ENCODE peak calls at places on chromosomes 3 and 15, in four cellular contexts. One of them, this sample, is unnamed.

GRCh38 chr3:150409527-150410310 is 1.6 kb downstream of the TSC22D2 start:
- DNase-seq in kidney tubule cell: peak
- DNase-seq in ELF-1: peak
- DNase-seq in transverse colon: peak
- DNase-seq in this sample: peak

GRCh38 chr15:82771789-82772607 is 33.9 kb downstream of the FSD2 start:
- DNase-seq in kidney tubule cell: no peak
- DNase-seq in ELF-1: no peak
- DNase-seq in transverse colon: no peak
- DNase-seq in this sample: no peak

GRCh38 chr15:54280726-54281125 is 302.5 kb downstream of the UNC13C start:
- DNase-seq in kidney tubule cell: no peak
- DNase-seq in ELF-1: no peak
- DNase-seq in transverse colon: no peak
- DNase-seq in this sample: no peak

GRCh38 chr3:125186261-125186770 is 26.2 kb downstream of the SLC12A8 start:
- DNase-seq in kidney tubule cell: no peak
- DNase-seq in ELF-1: no peak
- DNase-seq in transverse colon: no peak
- DNase-seq in this sample: no peak

GRCh38 chr15:79185199-79185598 is 94.6 kb upstream of the RASGRF1 start:
- DNase-seq in kidney tubule cell: no peak
- DNase-seq in ELF-1: peak
- DNase-seq in transverse colon: no peak
- DNase-seq in this sample: no peak

GRCh38 chr15:56019060-56019793 is 25.8 kb upstream of the NEDD4 start:
- DNase-seq in kidney tubule cell: peak
- DNase-seq in ELF-1: no peak
- DNase-seq in transverse colon: no peak
- DNase-seq in this sample: no peak

GRCh38 chr3:116141724-116142123 is 303.6 kb downstream of the LSAMP start:
- DNase-seq in kidney tubule cell: peak
- DNase-seq in ELF-1: no peak
- DNase-seq in transverse colon: no peak
- DNase-seq in this sample: no peak

GRCh38 chr15:101368086-101368780 is 73.2 kb upstream of the SNRPA1 start:
- DNase-seq in kidney tubule cell: no peak
- DNase-seq in ELF-1: no peak
- DNase-seq in transverse colon: no peak
- DNase-seq in this sample: no peak

GRCh38 chr15:64105113-64105704 is 9.4 kb downstream of the SNX1 start:
- DNase-seq in kidney tubule cell: peak
- DNase-seq in ELF-1: no peak
- DNase-seq in transverse colon: no peak
- DNase-seq in this sample: peak

GRCh38 chr3:141625506-141625905 is 112.6 kb upstream of the RNF7 start:
- DNase-seq in kidney tubule cell: peak
- DNase-seq in ELF-1: no peak
- DNase-seq in transverse colon: no peak
- DNase-seq in this sample: no peak

GRCh38 chr15:59315914-59316428 is 56.7 kb downstream of the MYO1E start:
- DNase-seq in kidney tubule cell: peak
- DNase-seq in ELF-1: no peak
- DNase-seq in transverse colon: no peak
- DNase-seq in this sample: peak

GRCh38 chr3:56468184-56469106 is at the start of gene ERC2:
- DNase-seq in kidney tubule cell: peak
- DNase-seq in ELF-1: peak
- DNase-seq in transverse colon: peak
- DNase-seq in this sample: peak

GRCh38 chr15:24955549-24955929 is 752 bp downstream of the SNRPN start:
- DNase-seq in kidney tubule cell: no peak
- DNase-seq in ELF-1: no peak
- DNase-seq in transverse colon: no peak
- DNase-seq in this sample: peak

GRCh38 chr3:58066842-58067241 is 58.6 kb downstream of the FLNB start:
- DNase-seq in kidney tubule cell: peak
- DNase-seq in ELF-1: no peak
- DNase-seq in transverse colon: no peak
- DNase-seq in this sample: peak

GRCh38 chr15:80864666-80865065 is 85.5 kb downstream of the CEMIP start:
- DNase-seq in kidney tubule cell: no peak
- DNase-seq in ELF-1: no peak
- DNase-seq in transverse colon: no peak
- DNase-seq in this sample: no peak

GRCh38 chr3:24394754-24395153 is 99.9 kb downstream of the THRB start:
- DNase-seq in kidney tubule cell: no peak
- DNase-seq in ELF-1: no peak
- DNase-seq in transverse colon: no peak
- DNase-seq in this sample: no peak

GRCh38 chr3:46359748-46360509 is 6.0 kb downstream of the CCR2 start:
- DNase-seq in kidney tubule cell: peak
- DNase-seq in ELF-1: no peak
- DNase-seq in transverse colon: no peak
- DNase-seq in this sample: no peak

GRCh38 chr15:78201281-78202190 is 32.8 kb downstream of the ACSBG1 start:
- DNase-seq in kidney tubule cell: no peak
- DNase-seq in ELF-1: no peak
- DNase-seq in transverse colon: no peak
- DNase-seq in this sample: no peak

GRCh38 chr3:180755553-180755952 is 76.3 kb upstream of the CCDC39 start:
- DNase-seq in kidney tubule cell: no peak
- DNase-seq in ELF-1: no peak
- DNase-seq in transverse colon: no peak
- DNase-seq in this sample: no peak

GRCh38 chr15:39631357-39631756 is 50.5 kb downstream of the THBS1 start:
- DNase-seq in kidney tubule cell: no peak
- DNase-seq in ELF-1: no peak
- DNase-seq in transverse colon: no peak
- DNase-seq in this sample: no peak

GRCh38 chr15:71195242-71195641 is 80.0 kb downstream of the THSD4 start:
- DNase-seq in kidney tubule cell: peak
- DNase-seq in ELF-1: peak
- DNase-seq in transverse colon: no peak
- DNase-seq in this sample: no peak

GRCh38 chr3:29757054-29757777 is 476.3 kb downstream of the RBMS3 start:
- DNase-seq in kidney tubule cell: peak
- DNase-seq in ELF-1: no peak
- DNase-seq in transverse colon: no peak
- DNase-seq in this sample: peak

GRCh38 chr3:148466143-148466542 is 231.6 kb upstream of the AGTR1 start:
- DNase-seq in kidney tubule cell: peak
- DNase-seq in ELF-1: no peak
- DNase-seq in transverse colon: no peak
- DNase-seq in this sample: no peak

GRCh38 chr3:148101061-148101460 is 596.6 kb upstream of the AGTR1 start:
- DNase-seq in kidney tubule cell: no peak
- DNase-seq in ELF-1: no peak
- DNase-seq in transverse colon: no peak
- DNase-seq in this sample: no peak

GRCh38 chr15:59384507-59384906 is 11.8 kb upstream of the MYO1E start:
- DNase-seq in kidney tubule cell: no peak
- DNase-seq in ELF-1: no peak
- DNase-seq in transverse colon: no peak
- DNase-seq in this sample: no peak

GRCh38 chr3:48516571-48516970 is 12.6 kb upstream of the SHISA5 start:
- DNase-seq in kidney tubule cell: no peak
- DNase-seq in ELF-1: no peak
- DNase-seq in transverse colon: no peak
- DNase-seq in this sample: no peak

GRCh38 chr3:153052096-153052460 is 109.9 kb upstream of the RAP2B start:
- DNase-seq in kidney tubule cell: peak
- DNase-seq in ELF-1: peak
- DNase-seq in transverse colon: peak
- DNase-seq in this sample: no peak